ENCODE peak calls at places on chromosome 5, in seven cellular contexts. G is OCI-LY7, Q is SK-N-SH, K is GM23248, O is PC-9, C is MM.1S, Z is PC-3. S is an unnamed sample. For H3K9me2 and H3K4me1, the result is how much of the 10 kb centered on the place peaks cover.

GRCh38 chr5:132059043-132059695 is 1.3 kb upstream of the IL3 start:
- DNase-seq in G (no peak), K (no peak), C (no peak), Z (no peak), O (no peak), Q (peak), S (no peak)

GRCh38 chr5:139226131-139226530 is 28.0 kb upstream of the SIL1 start:
- DNase-seq in G (no peak), Q (no peak), Z (peak), O (no peak), C (no peak), K (no peak), S (no peak)

GRCh38 chr5:140322751-140323731 is 20.1 kb upstream of the PFDN1 start:
- DNase-seq in G (no peak), Z (peak), O (peak), K (peak), C (no peak), Q (no peak), S (no peak)

GRCh38 chr5:2992806-2993205 is 241.3 kb upstream of the IRX2 start:
- DNase-seq in K (no peak), Z (no peak), O (no peak), Q (no peak), C (no peak), G (no peak), S (no peak)

GRCh38 chr5:7394889-7395431 is 978 bp upstream of the ADCY2 start:
- DNase-seq in C (no peak), K (no peak), O (no peak), Q (peak), G (no peak), Z (no peak), S (no peak)

GRCh38 chr5:59724482-59725392 is 168.8 kb downstream of the PDE4D start:
- DNase-seq in C (peak), O (peak), Q (peak), K (peak), Z (peak), G (peak), S (peak)

GRCh38 chr5:147446528-147446927 is 63.3 kb downstream of the DPYSL3 start:
- DNase-seq in Z (no peak), K (peak), O (no peak), G (no peak), Q (no peak), C (no peak), S (no peak)

GRCh38 chr5:160342413-160342941 is 27.9 kb downstream of the C1QTNF2 start:
- DNase-seq in G (no peak), C (no peak), K (peak), Z (peak), Q (no peak), O (peak), S (no peak)

GRCh38 chr5:58787982-58788381 is 205.1 kb downstream of the RAB3C start:
- DNase-seq in C (no peak), Z (no peak), O (no peak), Q (peak), G (no peak), K (no peak), S (no peak)

GRCh38 chr5:36969700-36970395 is 93.3 kb downstream of the NIPBL start:
- DNase-seq in O (no peak), G (no peak), Z (no peak), C (no peak), Q (no peak), K (no peak), S (no peak)

GRCh38 chr5:15463231-15463630 is 36.7 kb upstream of the FBXL7 start:
- DNase-seq in O (no peak), Z (no peak), K (peak), Q (no peak), G (no peak), C (peak), S (no peak)

GRCh38 chr5:103511554-103511885 is 51.1 kb downstream of the NUDT12 start:
- DNase-seq in K (peak), Z (peak), C (no peak), Q (no peak), O (no peak), G (no peak), S (no peak)

GRCh38 chr5:178590924-178591423 is 781 bp upstream of the COL23A1 start:
- DNase-seq in O (no peak), Q (no peak), K (peak), G (no peak), Z (no peak), C (no peak), S (no peak)

GRCh38 chr5:147855774-147856069 is 22.8 kb upstream of the SCGB3A2 start:
- DNase-seq in O (no peak), G (no peak), C (no peak), K (peak), Q (no peak), Z (peak), S (no peak)

GRCh38 chr5:61620660-61621650 is 288.9 kb downstream of the ZSWIM6 start:
- DNase-seq in O (no peak), Z (no peak), Q (no peak), G (no peak), K (no peak), C (no peak), S (no peak)

GRCh38 chr5:141641634-141642278 is 5.0 kb downstream of the RELL2 start:
- DNase-seq in K (peak), C (peak), O (peak), Z (peak), G (no peak), Q (no peak), S (no peak)

GRCh38 chr5:116914869-116915504 is 340.4 kb upstream of the SEMA6A start:
- DNase-seq in C (no peak), Q (no peak), K (no peak), O (no peak), G (no peak), Z (no peak), S (no peak)
- H3K9me2 ChIP-seq in C (under half), Q (under half), K (under half), O (under half), G (under half), Z (under half), S (under half)

GRCh38 chr5:8865686-8866374 is 680.0 kb downstream of the SEMA5A start:
- DNase-seq in C (no peak), K (no peak), O (no peak), Q (no peak), G (no peak), Z (no peak), S (no peak)

GRCh38 chr5:8864053-8864452 is 681.8 kb downstream of the SEMA5A start:
- DNase-seq in Z (peak), Q (no peak), G (peak), O (peak), C (peak), K (peak), S (peak)

GRCh38 chr5:8857051-8857450 is 688.8 kb downstream of the SEMA5A start:
- DNase-seq in C (no peak), G (no peak), K (peak), Z (no peak), O (no peak), Q (no peak), S (no peak)

GRCh38 chr5:8861764-8862163 is 684.1 kb downstream of the SEMA5A start:
- DNase-seq in C (no peak), G (no peak), Z (peak), O (no peak), Q (no peak), K (no peak), S (no peak)
- H3K4me3 ChIP-seq in C (no peak), G (no peak), Z (no peak), O (no peak), Q (no peak), K (no peak), S (no peak)

GRCh38 chr5:93189707-93190120 is 391.3 kb downstream of the NR2F1-AS1 start:
- DNase-seq in G (no peak), Z (peak), Q (no peak), K (peak), O (peak), C (no peak), S (no peak)
- H3K4me1 ChIP-seq in G (under half), Z (half or more), Q (under half), K (half or more), O (half or more), C (under half), S (under half)

GRCh38 chr5:177367981-177368960 is 10.5 kb downstream of the RGS14 start:
- DNase-seq in C (no peak), Z (no peak), O (no peak), K (no peak), G (no peak), Q (no peak), S (no peak)
- H3K9me2 ChIP-seq in C (under half), Z (under half), O (under half), K (under half), G (under half), Q (under half), S (under half)

GRCh38 chr5:150777685-150778084 is 872 bp upstream of the SMIM3 start:
- DNase-seq in Q (no peak), O (no peak), K (peak), G (no peak), C (no peak), Z (no peak), S (peak)
- H3K4me3 ChIP-seq in Q (peak), O (peak), K (peak), G (no peak), C (no peak), Z (peak), S (no peak)

GRCh38 chr5:88823201-88823600 is 59.8 kb downstream of the MEF2C start:
- DNase-seq in Q (no peak), G (no peak), Z (no peak), O (no peak), K (no peak), C (no peak), S (peak)
- H3K4me1 ChIP-seq in Q (under half), G (half or more), Z (under half), O (under half), K (under half), C (under half), S (half or more)

DNA sequence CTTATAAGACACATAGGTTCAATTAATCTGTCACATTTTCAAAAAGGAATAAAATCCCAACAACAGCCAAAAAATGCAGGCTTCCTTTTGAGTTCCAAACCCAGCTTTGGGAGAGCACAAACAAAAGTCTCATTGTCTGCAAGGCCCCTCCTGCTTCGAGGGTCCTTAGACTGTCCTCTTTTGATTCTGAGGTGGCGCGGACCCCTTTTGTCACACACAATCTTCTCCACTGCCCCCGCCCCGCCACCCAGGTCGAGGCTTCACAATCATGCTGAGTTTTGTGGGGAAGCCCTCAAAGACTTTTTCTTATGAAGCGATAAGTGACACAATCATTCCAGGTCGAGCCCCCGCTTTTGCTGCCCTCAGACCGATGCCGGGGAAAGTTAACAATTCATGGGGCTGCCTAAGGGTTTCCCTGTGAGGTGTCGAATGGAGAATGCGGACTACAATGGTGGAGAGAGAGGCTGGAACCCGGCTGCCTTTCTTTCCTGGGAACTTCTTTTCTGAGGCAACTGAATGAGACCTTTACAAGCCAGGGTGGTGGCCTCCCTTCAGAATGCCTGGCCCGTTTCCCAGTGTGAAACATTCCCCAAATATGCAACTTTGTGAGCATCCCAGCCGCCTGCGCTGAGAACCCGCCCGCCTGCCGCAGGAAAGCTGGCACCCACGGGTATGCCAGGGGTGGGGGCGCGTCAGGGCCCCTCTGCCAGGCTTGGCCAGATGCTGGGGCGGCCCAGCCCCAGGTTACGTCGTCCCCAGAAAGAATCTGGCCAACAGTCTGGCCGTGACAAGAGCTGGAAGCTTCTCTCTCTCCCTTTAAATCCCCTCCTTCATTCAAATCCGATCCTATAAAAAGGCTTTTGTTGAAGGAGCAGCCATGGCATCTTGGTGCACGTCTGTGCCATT is 71.9 kb downstream of the MAP1B start:
- DNase-seq in Q (peak), C (no peak), O (peak), Z (peak), K (peak), G (no peak), S (no peak)
- H3K9me2 ChIP-seq in Q (under half), C (under half), O (under half), Z (under half), K (under half), G (under half), S (under half)

DNA sequence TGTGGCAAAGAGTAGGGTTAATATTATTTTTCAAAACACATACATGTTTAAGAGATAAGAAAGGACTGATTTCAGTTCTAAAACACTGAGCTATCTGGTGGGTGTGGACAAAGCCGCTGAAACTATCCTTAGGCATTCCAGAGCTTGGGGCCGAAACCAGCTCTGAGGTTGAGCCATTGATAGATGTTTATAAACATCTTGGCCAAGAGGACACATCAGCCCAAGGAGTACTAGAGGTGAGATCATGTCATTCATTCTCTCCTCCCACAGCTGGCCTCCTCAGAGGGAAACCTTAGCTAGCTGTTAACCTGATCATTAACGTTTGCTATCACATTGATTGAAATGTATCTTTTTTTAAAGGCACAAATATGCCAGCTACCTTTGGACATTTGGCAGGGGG is 89.9 kb downstream of the NLN start:
- DNase-seq in G (no peak), O (peak), Q (no peak), C (no peak), K (no peak), Z (peak), S (no peak)
- H3K4me3 ChIP-seq in G (no peak), O (peak), Q (no peak), C (no peak), K (no peak), Z (no peak), S (no peak)

GRCh38 chr5:53041740-53042139 is 52.6 kb downstream of the ITGA2 start:
- DNase-seq in O (no peak), G (no peak), Z (no peak), C (no peak), Q (no peak), K (no peak), S (no peak)
- H3K4me1 ChIP-seq in O (under half), G (under half), Z (under half), C (under half), Q (under half), K (under half), S (under half)

S was measured in Karpas-422.